ENCODE peak calls at places on chromosomes 4 and X, in eight cellular contexts. R is tibial nerve, H is lower lobe of right lung, I is lower leg skin, V is hepatocyte, P is GM10248, C is suprapubic skin, L is neural crest cell. T is an unnamed sample.
A peak's percentile ranks its signal among the peaks of the same experiment; 100 is the strongest.

GRCh38 chr4:21858971-21859370 is 89.6 kb downstream of the KCNIP4 start:
- DNase-seq in C (no peak), L (no peak), V (no peak), P (no peak), H (no peak), R (no peak), I (no peak), T (no peak)

GRCh38 chr4:44522761-44523445 is 74.3 kb upstream of the KCTD8 start:
- DNase-seq in H (no peak), R (no peak), C (no peak), I (no peak), P (no peak), V (no peak), L (no peak), T (no peak)

GRCh38 chrX:50718791-50719190 is 95.2 kb downstream of the SHROOM4 start:
- DNase-seq in H (no peak), R (no peak), V (no peak), P (no peak), L (no peak), I (no peak), C (no peak), T (no peak)

GRCh38 chrX:29687687-29688086 is 527.7 kb upstream of the MAGEB2 start:
- DNase-seq in P (no peak), I (no peak), L (no peak), R (no peak), H (no peak), C (no peak), V (peak; percentile 4), T (no peak)

GRCh38 chr4:3388461-3389185 is 53.1 kb upstream of the HGFAC start:
- DNase-seq in C (no peak), H (peak; percentile 55), R (no peak), L (peak; percentile 34), I (no peak), P (peak; percentile 79), V (no peak), T (no peak)

GRCh38 chr4:576245-576821 is at the start of gene TMEM271:
- DNase-seq in H (no peak), R (no peak), V (no peak), P (no peak), L (no peak), C (no peak), I (no peak), T (no peak)

GRCh38 chr4:182881928-182882327 is 35.3 kb downstream of the DCTD start:
- DNase-seq in V (no peak), C (no peak), H (no peak), L (no peak), P (no peak), R (no peak), I (no peak), T (no peak)

GRCh38 chr4:76874176-76874575 is 23.8 kb downstream of the SOWAHB start:
- DNase-seq in V (no peak), P (no peak), C (no peak), H (no peak), L (no peak), R (no peak), I (no peak), T (no peak)

GRCh38 chr4:116551798-116552197 is 533.6 kb downstream of the TRAM1L1 start:
- DNase-seq in V (no peak), R (no peak), H (no peak), P (no peak), I (no peak), C (no peak), L (no peak), T (no peak)

GRCh38 chr4:71239365-71239764 is 99.5 kb upstream of the SLC4A4 start:
- DNase-seq in H (no peak), L (no peak), V (no peak), C (no peak), I (no peak), R (no peak), P (no peak), T (no peak)

GRCh38 chrX:51148848-51149247 is 183.8 kb upstream of the NUDT10 start:
- DNase-seq in I (no peak), P (no peak), L (no peak), V (peak; percentile 29), H (no peak), R (no peak), C (no peak), T (peak; percentile 14)

GRCh38 chr4:164948943-164949342 is 28.5 kb downstream of the TRIM61 start:
- DNase-seq in H (no peak), P (no peak), R (no peak), V (no peak), C (no peak), L (no peak), I (no peak), T (no peak)

GRCh38 chr4:104592894-104593470 is 98.3 kb upstream of the CXXC4 start:
- DNase-seq in H (no peak), R (no peak), L (no peak), P (no peak), C (no peak), I (no peak), V (peak; percentile 24), T (no peak)

GRCh38 chr4:153156263-153156662 is 48.0 kb upstream of the TRIM2 start:
- DNase-seq in V (no peak), P (no peak), L (no peak), C (no peak), I (no peak), R (no peak), H (no peak), T (no peak)
- TF ChIP-seq CTCF in V (no peak), P (peak; percentile 29), L (no peak), C (no peak), I (no peak), R (no peak), H (no peak), T (no peak)

GRCh38 chr4:149901128-149901527 is 85.5 kb upstream of the IQCM start:
- DNase-seq in I (no peak), V (no peak), H (no peak), R (no peak), C (no peak), P (no peak), L (no peak), T (no peak)

GRCh38 chr4:149896428-149896827 is 80.8 kb upstream of the IQCM start:
- DNase-seq in I (no peak), P (no peak), C (no peak), V (peak; percentile 52), R (no peak), L (no peak), H (no peak), T (peak; percentile 23)

GRCh38 chr4:149897784-149898183 is 82.1 kb upstream of the IQCM start:
- DNase-seq in L (no peak), V (peak; percentile 23), P (no peak), R (no peak), C (no peak), H (no peak), I (no peak), T (no peak)
- TF ChIP-seq CTCF in L (peak; percentile 74), V (peak; percentile 70), P (peak; percentile 32), R (peak; percentile 35), C (no peak), H (peak; percentile 31), I (no peak), T (no peak)

DNA sequence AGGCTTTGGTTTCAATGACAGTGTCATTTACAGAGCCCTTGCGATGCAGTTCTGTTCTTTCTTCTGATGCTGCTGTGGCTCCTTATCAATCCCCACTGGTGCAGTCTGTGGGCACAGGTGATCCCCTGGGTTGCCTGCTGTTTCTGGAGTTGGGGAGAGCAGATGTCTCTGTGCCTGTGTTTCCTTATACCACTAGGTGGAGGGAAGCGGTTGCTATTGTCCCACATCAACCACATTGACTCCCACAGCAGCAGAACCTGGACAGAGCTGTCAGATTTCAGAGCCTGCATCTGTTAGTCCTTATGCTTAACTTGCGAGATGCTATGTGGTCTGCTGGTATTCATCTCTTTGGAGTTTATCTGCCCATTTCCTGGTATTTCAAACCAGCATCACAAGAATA is 57.7 kb downstream of the NEIL3 start:
- DNase-seq in C (no peak), P (no peak), R (no peak), I (no peak), H (no peak), V (no peak), L (no peak), T (peak; percentile 11)
- TF ChIP-seq CTCF in C (no peak), P (no peak), R (no peak), I (no peak), H (no peak), V (no peak), L (peak; percentile 33), T (no peak)

DNA sequence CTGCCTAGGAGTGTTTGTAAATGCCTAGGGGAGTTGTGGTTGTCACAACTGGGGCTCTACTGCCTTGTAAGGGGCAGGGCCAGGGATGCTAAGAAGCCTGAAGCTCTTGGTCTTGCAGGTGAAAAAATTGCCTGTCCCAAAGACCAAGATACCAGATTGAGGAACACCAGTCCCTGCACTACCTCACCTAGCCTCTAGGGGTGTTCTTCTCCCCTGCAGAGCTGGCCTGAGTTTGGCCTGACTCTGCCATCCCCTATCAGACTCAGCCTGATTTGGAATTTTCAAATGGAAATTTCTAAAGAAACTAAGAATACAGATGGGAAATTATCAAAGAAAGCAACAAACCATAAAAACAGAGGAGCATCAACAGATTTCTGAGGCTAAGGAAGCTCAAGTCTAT is 90.4 kb downstream of the ZC4H2 start:
- DNase-seq in C (no peak), L (no peak), V (no peak), H (no peak), I (no peak), R (no peak), P (no peak), T (peak; percentile 9)
- TF ChIP-seq CTCF in C (no peak), L (peak; percentile 56), V (peak; percentile 11), H (peak; percentile 46), I (no peak), R (peak; percentile 23), P (peak; percentile 8), T (peak; percentile 48)

GRCh38 chrX:152869972-152870371 is 27.9 kb upstream of the ZNF185 start:
- DNase-seq in V (no peak), L (no peak), I (no peak), R (no peak), C (no peak), P (no peak), H (no peak), T (no peak)
- TF ChIP-seq CTCF in V (no peak), L (peak; percentile 12), I (no peak), R (no peak), C (no peak), P (no peak), H (no peak), T (no peak)

GRCh38 chr4:111800551-111800950 is 344.7 kb upstream of the FAM241A start:
- DNase-seq in C (no peak), P (no peak), I (no peak), V (no peak), L (no peak), R (no peak), H (no peak), T (no peak)

GRCh38 chr4:111802191-111802590 is 343.1 kb upstream of the FAM241A start:
- DNase-seq in I (no peak), R (no peak), C (no peak), H (no peak), L (no peak), V (no peak), P (no peak), T (no peak)

GRCh38 chr4:111797455-111798163 is 347.6 kb upstream of the FAM241A start:
- DNase-seq in R (no peak), V (peak; percentile 24), L (no peak), P (no peak), C (no peak), H (no peak), I (no peak), T (no peak)

GRCh38 chr4:111793686-111794085 is 351.6 kb upstream of the FAM241A start:
- DNase-seq in H (no peak), V (no peak), R (no peak), P (no peak), I (no peak), L (no peak), C (no peak), T (no peak)

GRCh38 chr4:111798840-111799239 is 346.4 kb upstream of the FAM241A start:
- DNase-seq in V (no peak), I (no peak), L (no peak), R (no peak), C (no peak), P (no peak), H (no peak), T (no peak)
- TF ChIP-seq CTCF in V (peak; percentile 44), I (no peak), L (peak; percentile 52), R (no peak), C (no peak), P (no peak), H (no peak), T (no peak)

T was measured in endothelial cell.